ENCODE peak calls at places on chromosome 14, in nine cellular contexts. R is neural progenitor cell, S is GM23248, A is MM.1S, L is OCI-LY7, N is GM23338, Q is hepatocyte, W is PC-3, T is SK-N-SH. J is an unnamed sample.

GRCh38 chr14:61322011-61322798 is 826 bp downstream of the PRKCH start:
- DNase-seq in R (peak; percentile 15), S (no peak), A (no peak), L (no peak), N (peak; percentile 43), Q (peak; percentile 61), W (peak; percentile 85), T (peak; percentile 26), J (no peak)

GRCh38 chr14:99563749-99564129 is 40.3 kb downstream of the CCDC85C start:
- DNase-seq in R (no peak), S (no peak), A (no peak), L (no peak), N (no peak), Q (no peak), W (no peak), T (no peak), J (no peak)

GRCh38 chr14:93103392-93104080 is 12.2 kb downstream of the ITPK1 start:
- DNase-seq in R (no peak), S (peak; percentile 30), A (peak; percentile 74), L (peak; percentile 71), N (no peak), Q (no peak), W (no peak), T (peak; percentile 9), J (no peak)

GRCh38 chr14:72565200-72565599 is 328.7 kb downstream of the DPF3 start:
- DNase-seq in R (no peak), S (peak; percentile 41), A (no peak), L (no peak), N (no peak), Q (no peak), W (no peak), T (no peak), J (no peak)

GRCh38 chr14:58873228-58873953 is 235.6 kb downstream of the DACT1 start:
- DNase-seq in R (no peak), S (no peak), A (no peak), L (no peak), N (no peak), Q (no peak), W (no peak), T (no peak), J (no peak)

GRCh38 chr14:22737052-22737451 is 29.4 kb upstream of the OXA1L start:
- DNase-seq in R (no peak), S (no peak), A (peak; percentile 69), L (no peak), N (no peak), Q (no peak), W (no peak), T (no peak), J (no peak)

GRCh38 chr14:24803933-24804494 is 170.0 kb upstream of the GZMB start:
- DNase-seq in R (no peak), S (no peak), A (no peak), L (no peak), N (no peak), Q (no peak), W (no peak), T (no peak), J (no peak)

GRCh38 chr14:100106661-100107112 is 41.5 kb downstream of the EVL start:
- DNase-seq in R (no peak), S (no peak), A (no peak), L (no peak), N (no peak), Q (no peak), W (no peak), T (no peak), J (no peak)

GRCh38 chr14:37340353-37340752 is 142.6 kb downstream of the MIPOL1 start:
- DNase-seq in R (no peak), S (no peak), A (no peak), L (no peak), N (peak; percentile 20), Q (no peak), W (peak; percentile 14), T (no peak), J (no peak)

GRCh38 chr14:76919811-76920571 is 93.8 kb downstream of the LRRC74A start:
- DNase-seq in R (no peak), S (peak; percentile 77), A (no peak), L (no peak), N (peak; percentile 67), Q (peak; percentile 87), W (peak; percentile 53), T (peak; percentile 86), J (no peak)

GRCh38 chr14:51327376-51327775 is 87.3 kb downstream of the TMX1 start:
- DNase-seq in R (no peak), S (peak; percentile 43), A (no peak), L (no peak), N (no peak), Q (no peak), W (no peak), T (no peak), J (no peak)

GRCh38 chr14:104665092-104665662 is 24.2 kb upstream of the INF2 start:
- DNase-seq in R (no peak), S (peak; percentile 16), A (no peak), L (no peak), N (no peak), Q (no peak), W (no peak), T (no peak), J (no peak)

GRCh38 chr14:104666981-104667380 is 22.4 kb upstream of the INF2 start:
- DNase-seq in R (no peak), S (no peak), A (no peak), L (no peak), N (no peak), Q (no peak), W (no peak), T (no peak), J (no peak)

GRCh38 chr14:104664588-104664987 is 24.8 kb upstream of the INF2 start:
- DNase-seq in R (no peak), S (no peak), A (no peak), L (peak; percentile 45), N (no peak), Q (no peak), W (no peak), T (no peak), J (no peak)

GRCh38 chr14:104664107-104664506 is 25.3 kb upstream of the INF2 start:
- DNase-seq in R (no peak), S (no peak), A (no peak), L (peak; percentile 32), N (no peak), Q (no peak), W (no peak), T (no peak), J (no peak)

GRCh38 chr14:104665663-104666522 is 23.5 kb upstream of the INF2 start:
- DNase-seq in R (peak; percentile 95), S (no peak), A (no peak), L (peak; percentile 64), N (peak; percentile 54), Q (peak; percentile 54), W (peak; percentile 37), T (no peak), J (peak; percentile 91)
- TF ChIP-seq EZH2phosphoT487 in R (no peak), S (no peak), A (no peak), L (no peak), N (no peak), Q (no peak), W (no peak), T (no peak), J (no peak)

DNA sequence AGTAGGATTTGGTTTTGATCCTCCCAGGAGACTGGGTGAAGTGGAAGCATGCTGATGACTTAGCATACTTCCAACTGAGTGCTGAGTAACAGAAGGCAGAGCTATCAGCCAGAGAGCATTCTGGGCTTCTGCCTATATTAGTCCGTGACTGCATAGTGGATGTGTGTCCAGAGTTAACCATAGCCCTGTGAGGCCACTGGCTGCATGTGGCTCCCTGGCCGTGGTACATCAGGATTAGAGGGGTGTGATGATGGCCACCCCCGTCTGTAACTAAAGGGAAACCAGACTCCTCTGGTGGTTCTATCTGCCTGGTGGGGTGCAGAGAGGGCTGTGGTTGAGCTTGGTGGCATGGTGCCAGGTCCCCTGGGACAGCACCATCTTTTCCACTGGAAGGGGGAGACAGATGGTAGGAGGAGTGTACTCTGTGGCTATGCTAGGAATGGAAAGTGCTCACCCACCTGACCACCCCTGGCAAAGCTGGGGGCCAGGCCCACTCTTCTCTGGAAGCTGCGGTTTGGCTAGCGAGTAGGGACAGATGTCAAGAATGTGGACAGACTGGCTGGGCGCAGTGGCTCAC is 27.4 kb downstream of the ABCD4 start:
- DNase-seq in R (no peak), S (peak; percentile 97), A (no peak), L (no peak), N (no peak), Q (peak; percentile 59), W (peak; percentile 19), T (no peak), J (peak; percentile 40)
- TF ChIP-seq EZH2phosphoT487 in R (no peak), S (no peak), A (no peak), L (no peak), N (no peak), Q (no peak), W (no peak), T (no peak), J (no peak)

GRCh38 chr14:39264558-39264957 is 30.8 kb downstream of the MIA2 start:
- DNase-seq in R (no peak), S (no peak), A (no peak), L (no peak), N (no peak), Q (no peak), W (no peak), T (no peak), J (no peak)

GRCh38 chr14:39265032-39265431 is 31.3 kb downstream of the MIA2 start:
- DNase-seq in R (no peak), S (peak; percentile 32), A (no peak), L (peak; percentile 44), N (no peak), Q (peak; percentile 22), W (peak; percentile 37), T (no peak), J (peak; percentile 41)

GRCh38 chr14:39266589-39266870 is 32.8 kb downstream of the MIA2 start:
- DNase-seq in R (no peak), S (peak; percentile 73), A (no peak), L (peak; percentile 74), N (no peak), Q (peak; percentile 88), W (no peak), T (no peak), J (no peak)

GRCh38 chr14:39266871-39267591 is 33.3 kb downstream of the MIA2 start:
- DNase-seq in R (peak; percentile 81), S (peak; percentile 91), A (peak; percentile 82), L (peak; percentile 95), N (peak; percentile 90), Q (peak; percentile 87), W (peak; percentile 84), T (peak; percentile 77), J (peak; percentile 85)

GRCh38 chr14:39265741-39266588 is 32.2 kb downstream of the MIA2 start:
- DNase-seq in R (no peak), S (peak; percentile 67), A (peak; percentile 64), L (no peak), N (no peak), Q (no peak), W (peak; percentile 92), T (no peak), J (peak; percentile 72)
- TF ChIP-seq EZH2phosphoT487 in R (no peak), S (no peak), A (no peak), L (no peak), N (no peak), Q (no peak), W (no peak), T (no peak), J (no peak)

DNA sequence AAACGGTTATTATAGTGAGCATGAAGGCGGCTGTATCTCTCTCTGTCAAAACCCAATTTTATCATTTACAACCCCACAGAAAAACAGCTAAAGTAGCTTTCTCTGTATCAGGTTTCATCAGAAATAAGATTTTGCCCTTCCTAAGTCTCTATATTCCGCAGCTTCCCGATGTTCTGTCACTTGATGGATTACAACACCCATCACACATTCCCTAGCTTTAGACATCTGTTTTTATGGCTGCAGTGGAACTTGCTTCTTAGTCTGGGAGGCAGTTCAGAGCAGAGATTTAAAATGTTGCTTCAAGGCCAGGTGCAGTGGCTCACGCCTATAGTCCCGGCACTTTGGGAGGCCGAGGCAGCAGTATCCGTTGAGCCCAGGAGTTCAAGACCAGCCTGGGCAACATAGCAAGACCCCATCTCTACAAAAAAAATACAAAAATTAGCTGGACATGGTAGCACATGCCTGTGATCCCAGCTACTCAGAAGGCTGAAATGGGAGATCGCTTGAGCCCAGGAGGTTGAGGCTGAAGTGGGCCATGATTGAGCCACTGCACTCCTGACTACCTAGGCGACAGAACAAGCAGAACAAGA is 27.6 kb upstream of the FOXN3 start:
- DNase-seq in R (no peak), S (no peak), A (no peak), L (no peak), N (no peak), Q (no peak), W (no peak), T (no peak), J (no peak)
- TF ChIP-seq EZH2phosphoT487 in R (no peak), S (no peak), A (no peak), L (no peak), N (no peak), Q (no peak), W (no peak), T (no peak), J (no peak)

J was measured in HCT116.